ENCODE peak calls at places on chromosomes 7 and 10, in four cellular contexts. A is body of pancreas, M is fibroblast of mammary gland, F is cardiac fibroblast. P is an unnamed sample.

GRCh38 chr10:77700086-77700485 is 62.5 kb upstream of the KCNMA1 start:
- DNase-seq in A (no peak), M (peak), F (peak), P (peak)

GRCh38 chr10:69486922-69487730 is 35.9 kb downstream of the TSPAN15 start:
- DNase-seq in A (no peak), M (no peak), F (no peak), P (no peak)

GRCh38 chr10:106652279-106652678 is 512.2 kb downstream of the SORCS1 start:
- DNase-seq in F (no peak), A (no peak), M (no peak), P (peak)

GRCh38 chr10:121823993-121824463 is 103.8 kb downstream of the ATE1 start:
- DNase-seq in F (peak), A (no peak), M (peak), P (peak)

GRCh38 chr10:60425392-60426110 is 35.9 kb upstream of the ANK3 start:
- DNase-seq in A (no peak), M (peak), F (peak), P (peak)

GRCh38 chr10:129838794-129839193 is 125.3 kb downstream of the EBF3 start:
- DNase-seq in A (no peak), F (no peak), M (no peak), P (no peak)

GRCh38 chr10:71326464-71326881 is 7.4 kb downstream of the SLC29A3 start:
- DNase-seq in A (no peak), F (no peak), M (no peak), P (no peak)

GRCh38 chr10:69397972-69398371 is 18.7 kb downstream of the TACR2 start:
- DNase-seq in F (peak), A (no peak), M (peak), P (no peak)

GRCh38 chr10:20313665-20314064 is 497.4 kb downstream of the PLXDC2 start:
- DNase-seq in A (no peak), F (peak), M (no peak), P (no peak)

GRCh38 chr7:111333010-111333409 is 229.3 kb downstream of the IMMP2L start:
- DNase-seq in A (no peak), F (no peak), M (no peak), P (peak)

GRCh38 chr7:2450198-2451107 is 25.7 kb downstream of the GRIFIN start:
- DNase-seq in M (no peak), F (no peak), A (no peak), P (no peak)

GRCh38 chr7:154947604-154948003 is 55.3 kb downstream of the PAXIP1 start:
- DNase-seq in M (no peak), F (no peak), A (no peak), P (no peak)

GRCh38 chr10:137031-137430 is 1.8 kb downstream of the ZMYND11 start:
- DNase-seq in M (peak), F (peak), A (peak), P (peak)

GRCh38 chr10:131972474-131973071 is 9.2 kb downstream of the BNIP3 start:
- DNase-seq in A (peak), M (peak), F (peak), P (no peak)

GRCh38 chr10:69807122-69807521 is 5.4 kb downstream of the COL13A1 start:
- DNase-seq in M (peak), A (no peak), F (peak), P (peak)

GRCh38 chr7:40527723-40528122 is 392.9 kb downstream of the SUGCT start:
- DNase-seq in F (no peak), M (no peak), A (no peak), P (no peak)
- TF ChIP-seq CTCF in F (no peak), M (peak), A (no peak), P (no peak)

DNA sequence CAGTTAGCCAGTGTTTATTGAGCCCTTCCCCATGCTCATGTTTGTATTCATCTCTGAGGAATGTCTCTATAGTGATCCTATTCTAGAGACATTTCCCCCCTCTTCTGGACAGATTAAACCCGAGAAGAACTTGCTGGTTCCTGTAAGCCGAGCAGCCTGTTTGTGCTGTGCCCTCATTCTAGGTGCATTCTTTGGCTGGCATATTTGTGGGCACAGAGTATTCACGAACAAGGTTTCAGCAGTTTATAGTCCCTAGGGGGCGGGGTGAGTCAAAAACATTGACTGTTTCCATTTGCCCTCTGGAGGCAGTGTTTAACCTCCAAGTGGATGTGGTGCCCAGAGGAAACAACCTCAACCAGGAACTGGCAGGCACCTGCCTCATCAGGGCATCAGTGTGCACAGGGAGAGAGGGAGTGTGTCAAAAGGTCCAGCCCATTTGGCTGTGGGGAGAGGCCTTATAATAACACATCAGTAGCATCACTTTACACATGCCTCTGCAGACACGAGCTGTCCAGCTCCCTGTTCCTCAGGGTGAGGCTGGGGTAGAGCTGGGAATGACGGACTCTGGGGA is 273.3 kb upstream of the LRGUK start:
- DNase-seq in F (peak), M (peak), A (peak), P (peak)
- TF ChIP-seq CTCF in F (peak), M (peak), A (peak), P (peak)

GRCh38 chr10:126928252-126928651 is 23.0 kb downstream of the DOCK1 start:
- DNase-seq in A (no peak), M (no peak), F (no peak), P (no peak)

GRCh38 chr10:126927799-126928198 is 22.6 kb downstream of the DOCK1 start:
- DNase-seq in A (no peak), F (no peak), M (no peak), P (no peak)

GRCh38 chr10:126924180-126924914 is 19.1 kb downstream of the DOCK1 start:
- DNase-seq in F (no peak), M (no peak), A (no peak), P (no peak)

GRCh38 chr10:126924915-126925300 is 19.7 kb downstream of the DOCK1 start:
- DNase-seq in F (peak), A (no peak), M (peak), P (peak)

DNA sequence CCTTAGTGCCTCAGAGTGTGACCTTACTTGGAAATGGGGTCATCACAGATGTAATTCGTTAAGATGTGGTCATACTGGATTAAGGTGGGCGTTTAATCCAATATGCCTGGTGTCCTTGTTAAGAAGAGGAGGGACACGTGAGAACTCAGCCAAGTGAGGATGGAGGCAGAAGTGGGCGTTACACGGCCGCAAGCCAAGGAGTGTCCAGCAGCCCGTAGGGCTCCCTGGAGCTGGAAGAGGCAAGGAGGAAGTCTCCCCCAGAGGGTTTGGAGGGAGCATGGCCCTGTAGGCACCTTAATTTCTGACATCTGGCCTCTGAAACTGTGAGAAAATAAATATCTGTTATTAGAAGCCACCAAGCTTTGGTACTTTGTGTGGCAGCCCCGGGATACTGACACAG is 21.3 kb downstream of the DOCK1 start:
- DNase-seq in M (no peak), F (no peak), A (no peak), P (no peak)
- TF ChIP-seq CTCF in M (no peak), F (no peak), A (no peak), P (no peak)

GRCh38 chr7:150751702-150752101 is 14.5 kb downstream of the GIMAP5 start:
- DNase-seq in A (no peak), F (no peak), M (no peak), P (no peak)

GRCh38 chr7:150755473-150756099 is 18.4 kb downstream of the GIMAP5 start:
- DNase-seq in F (peak), A (no peak), M (peak), P (no peak)

GRCh38 chr7:150753239-150753638 is 16.0 kb downstream of the GIMAP5 start:
- DNase-seq in M (no peak), F (no peak), A (no peak), P (no peak)

GRCh38 chr7:150754950-150755349 is 17.7 kb downstream of the GIMAP5 start:
- DNase-seq in A (no peak), M (no peak), F (no peak), P (no peak)

DNA sequence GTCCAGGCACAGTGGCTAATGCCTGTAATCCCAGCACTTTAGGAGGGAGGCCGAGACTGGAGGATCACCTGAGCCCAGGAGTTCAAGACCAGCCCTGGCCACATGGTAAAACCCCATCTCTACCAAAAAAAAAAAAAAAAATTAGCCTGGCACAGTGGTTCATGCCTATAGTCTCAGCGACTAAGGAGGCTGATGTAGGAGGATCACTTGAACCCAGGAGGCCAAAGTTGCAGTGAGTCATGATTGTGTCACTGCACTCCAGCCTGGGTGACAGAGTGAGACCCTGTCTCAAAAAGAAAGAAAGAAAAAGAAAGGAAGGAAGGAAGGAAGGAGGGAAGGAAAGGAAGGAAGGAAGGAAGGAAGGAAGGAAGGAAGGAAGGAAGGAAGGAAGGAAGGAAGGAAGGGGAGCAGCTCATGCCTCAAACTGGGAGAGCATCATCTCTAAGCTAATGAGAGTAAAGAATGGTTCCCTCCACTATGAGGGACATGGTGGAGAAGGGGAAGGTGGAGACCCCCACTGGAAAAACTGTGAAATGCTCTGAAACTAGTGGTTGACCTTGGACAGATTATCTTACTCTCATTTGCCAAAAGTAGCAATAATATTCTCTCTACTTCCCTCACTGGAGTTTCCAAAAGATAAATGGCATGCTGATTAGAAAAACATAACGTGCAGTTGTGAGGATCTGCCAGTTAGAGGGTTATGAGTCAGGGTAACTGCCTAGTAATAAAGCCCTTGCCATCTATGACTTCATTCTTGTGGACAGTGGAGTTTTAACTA is 16.8 kb downstream of the GIMAP5 start:
- DNase-seq in F (peak), A (no peak), M (peak), P (peak)
- TF ChIP-seq CTCF in F (no peak), A (no peak), M (peak), P (no peak)

GRCh38 chr7:55440040-55440690 is 75.0 kb downstream of the LANCL2 start:
- DNase-seq in A (no peak), M (no peak), F (no peak), P (no peak)

GRCh38 chr7:55437375-55437774 is 72.2 kb downstream of the LANCL2 start:
- DNase-seq in M (no peak), A (no peak), F (no peak), P (no peak)

GRCh38 chr7:55439627-55440026 is 74.5 kb downstream of the LANCL2 start:
- DNase-seq in F (peak), M (peak), A (no peak), P (no peak)

GRCh38 chr7:55438085-55438764 is 73.1 kb downstream of the LANCL2 start:
- DNase-seq in F (no peak), M (no peak), A (no peak), P (no peak)

GRCh38 chr7:55438765-55439525 is 73.8 kb downstream of the LANCL2 start:
- DNase-seq in F (no peak), A (peak), M (peak), P (peak)
- TF ChIP-seq CTCF in F (no peak), A (no peak), M (no peak), P (no peak)

GRCh38 chr10:110648743-110649651 is 4.9 kb downstream of the RBM20 start:
- DNase-seq in A (no peak), M (peak), F (no peak), P (no peak)
- TF ChIP-seq CTCF in A (no peak), M (no peak), F (no peak), P (no peak)